ENCODE peak calls at places on chromosomes 1 and 21, in nine cellular contexts. E is stimulated activated CD8-positive, alpha-beta memory T cell treated with anti-CD3 and anti-CD28 coated beads, Interleukin-15, amount 100 ng/mL, for 24 hours; U is Daoy; Z is astrocyte; F is astrocyte of the cerebellum; K is ELF-1; R is T-cell; W is myocyte; B is uterus. D is an unnamed sample.

GRCh38 chr1:58652351-58653184 is 47.3 kb downstream of the MYSM1 start:
- DNase-seq in E (no peak), K (peak; percentile 21), F (peak; percentile 73), R (peak; percentile 50), U (peak; percentile 76), B (peak; percentile 74), W (peak; percentile 82), Z (peak; percentile 59), D (peak; percentile 89)

GRCh38 chr1:183517401-183517800 is 45.1 kb downstream of the SMG7 start:
- DNase-seq in K (no peak), F (no peak), R (no peak), B (no peak), U (no peak), W (no peak), Z (no peak), E (no peak), D (no peak)

GRCh38 chr1:50474859-50475809 is 51.9 kb upstream of the DMRTA2 start:
- DNase-seq in R (no peak), E (no peak), B (no peak), W (no peak), U (peak; percentile 43), Z (no peak), F (no peak), K (peak; percentile 42), D (no peak)

GRCh38 chr1:207822602-207823451 is 71.0 kb downstream of the CD46 start:
- DNase-seq in Z (no peak), B (peak; percentile 94), K (peak; percentile 41), W (no peak), E (no peak), U (peak; percentile 30), R (peak; percentile 78), F (no peak), D (peak; percentile 65)

GRCh38 chr1:21586926-21587601 is 77.8 kb downstream of the ALPL start:
- DNase-seq in Z (peak; percentile 79), F (no peak), U (peak; percentile 96), B (peak; percentile 56), W (peak; percentile 95), R (no peak), K (peak; percentile 69), E (no peak), D (peak; percentile 72)

GRCh38 chr1:227883073-227883520 is 64.6 kb downstream of the WNT9A start:
- DNase-seq in R (no peak), Z (no peak), E (no peak), K (no peak), W (no peak), B (no peak), U (peak; percentile 0), F (no peak), D (no peak)

GRCh38 chr1:192797845-192798244 is 11.0 kb upstream of the RGS2 start:
- DNase-seq in Z (no peak), E (no peak), B (no peak), U (no peak), R (no peak), K (no peak), F (no peak), W (no peak), D (no peak)

GRCh38 chr1:36295390-36295789 is 10.8 kb upstream of the SH3D21 start:
- DNase-seq in U (no peak), Z (no peak), E (no peak), F (no peak), W (no peak), R (no peak), K (no peak), B (no peak), D (no peak)

GRCh38 chr1:168613689-168614655 is 37.6 kb downstream of the XCL1 start:
- DNase-seq in U (no peak), B (peak; percentile 78), E (no peak), W (peak; percentile 84), K (no peak), Z (peak; percentile 47), R (no peak), F (no peak), D (peak; percentile 95)

GRCh38 chr1:173205146-173206051 is 1.7 kb downstream of the TNFSF4 start:
- DNase-seq in B (peak; percentile 18), K (no peak), Z (peak; percentile 90), U (peak; percentile 22), R (peak; percentile 36), E (no peak), F (peak; percentile 38), W (peak; percentile 76), D (no peak)

GRCh38 chr1:225469051-225469450 is 41.2 kb upstream of the LBR start:
- DNase-seq in E (no peak), F (no peak), Z (no peak), U (no peak), W (no peak), B (peak; percentile 10), K (peak; percentile 81), R (no peak), D (no peak)

GRCh38 chr21:42760977-42761751 is 107.7 kb downstream of the PDE9A start:
- DNase-seq in U (no peak), K (no peak), W (no peak), E (no peak), B (no peak), Z (no peak), F (no peak), R (no peak), D (no peak)

GRCh38 chr1:78651247-78651646 is 1.6 kb downstream of the IFI44 start:
- DNase-seq in U (peak; percentile 81), Z (peak; percentile 18), F (no peak), B (no peak), K (no peak), W (peak; percentile 77), R (no peak), E (no peak), D (no peak)

GRCh38 chr1:45820797-45821196 is 17.4 kb downstream of the MAST2 start:
- DNase-seq in U (no peak), R (no peak), B (no peak), E (no peak), F (no peak), W (no peak), K (no peak), Z (no peak), D (no peak)

GRCh38 chr21:32448803-32449594 is 36.5 kb downstream of the EVA1C start:
- DNase-seq in U (no peak), B (no peak), E (no peak), F (peak; percentile 51), R (no peak), W (peak; percentile 19), Z (peak; percentile 80), K (no peak), D (no peak)

D was measured in left kidney.